ENCODE peak calls at places on chromosomes 3 and 15, in six cellular contexts. V is upper lobe of left lung, O is body of pancreas, A is GM12878, Q is adrenal gland, K is HepG2. Z is an unnamed sample.
A peak's percentile ranks its signal among the peaks of the same experiment; 100 is the strongest.

GRCh38 chr15:92811514-92811913 is 88.6 kb upstream of the CHD2 start:
- DNase-seq in K (peak; percentile 68), O (peak; percentile 90), A (no peak), Q (no peak), V (peak; percentile 67), Z (no peak)

GRCh38 chr15:89206908-89207331 is 14.5 kb downstream of the RLBP1 start:
- DNase-seq in O (peak; percentile 80), V (peak; percentile 85), A (no peak), Q (peak; percentile 80), K (peak; percentile 56), Z (peak; percentile 82)

GRCh38 chr15:81940467-81941451 is 105.1 kb downstream of the MEX3B start:
- DNase-seq in V (no peak), Q (no peak), A (no peak), O (no peak), K (no peak), Z (peak; percentile 17)

GRCh38 chr15:55526559-55527036 is 18.6 kb upstream of the DNAAF4 start:
- DNase-seq in A (no peak), O (peak; percentile 43), Q (peak; percentile 51), K (peak; percentile 63), V (peak; percentile 39), Z (peak; percentile 72)

GRCh38 chr15:41609123-41609522 is 50.1 kb downstream of the TYRO3 start:
- DNase-seq in A (no peak), O (no peak), V (no peak), K (no peak), Q (no peak), Z (no peak)

GRCh38 chr15:48499978-48500377 is 145.5 kb downstream of the FBN1 start:
- DNase-seq in V (no peak), A (no peak), K (no peak), Q (no peak), O (no peak), Z (no peak)

GRCh38 chr15:99118258-99118632 is 13.4 kb downstream of the SYNM start:
- DNase-seq in V (no peak), Q (no peak), K (no peak), A (no peak), O (no peak), Z (no peak)

GRCh38 chr3:147159141-147159540 is 247.2 kb downstream of the ZIC4 start:
- DNase-seq in V (no peak), Q (no peak), A (no peak), O (no peak), K (no peak), Z (no peak)

GRCh38 chr3:88440701-88441100 is 290.9 kb downstream of the C3orf38 start:
- DNase-seq in V (no peak), A (no peak), Q (no peak), K (no peak), O (no peak), Z (no peak)

GRCh38 chr3:124770341-124771082 is 40.3 kb downstream of the UMPS start:
- DNase-seq in A (no peak), V (no peak), K (no peak), O (no peak), Q (no peak), Z (peak; percentile 35)

GRCh38 chr3:129975332-129976090 is 991 bp downstream of the TRH start:
- DNase-seq in V (peak; percentile 31), O (peak; percentile 16), A (no peak), Q (peak; percentile 5), K (no peak), Z (no peak)

GRCh38 chr3:112984485-112984884 is 6.3 kb upstream of the GTPBP8 start:
- DNase-seq in K (peak; percentile 7), Q (peak; percentile 19), V (no peak), O (no peak), A (no peak), Z (peak; percentile 29)

GRCh38 chr3:119331661-119332060 is 37.5 kb downstream of the ARHGAP31 start:
- DNase-seq in A (no peak), V (no peak), O (no peak), K (no peak), Q (no peak), Z (no peak)

GRCh38 chr3:178246004-178246403 is 290.2 kb upstream of the KCNMB2 start:
- DNase-seq in A (no peak), O (no peak), V (no peak), K (no peak), Q (no peak), Z (no peak)

GRCh38 chr15:53644681-53645080 is 114.8 kb downstream of the WDR72 start:
- DNase-seq in V (no peak), K (no peak), A (no peak), O (no peak), Q (no peak), Z (no peak)

GRCh38 chr3:120157113-120157512 is 62.9 kb upstream of the GSK3B start:
- DNase-seq in A (no peak), V (no peak), K (no peak), O (no peak), Q (no peak), Z (no peak)

GRCh38 chr15:56456229-56456628 is 8.7 kb downstream of the MNS1 start:
- DNase-seq in Q (no peak), V (no peak), A (no peak), O (no peak), K (no peak), Z (no peak)

GRCh38 chr3:121431717-121432517 is 113.9 kb downstream of the POLQ start:
- DNase-seq in A (peak; percentile 62), Q (peak; percentile 14), K (peak; percentile 35), O (peak; percentile 35), V (peak; percentile 31), Z (peak; percentile 37)

GRCh38 chr15:89806565-89807550 is 7.8 kb downstream of the ANPEP start:
- DNase-seq in K (peak; percentile 92), A (no peak), V (no peak), O (peak; percentile 96), Q (no peak), Z (no peak)

GRCh38 chr15:100053476-100054121 is 288.2 kb downstream of the ADAMTS17 start:
- DNase-seq in K (no peak), O (no peak), V (no peak), A (no peak), Q (peak; percentile 10), Z (no peak)

GRCh38 chr3:83039422-83039821 is 1278.0 kb upstream of the GBE1 start:
- DNase-seq in V (no peak), A (no peak), K (no peak), O (no peak), Q (no peak), Z (no peak)

GRCh38 chr3:72299321-72299802 is 514.4 kb upstream of the PROK2 start:
- DNase-seq in Q (peak; percentile 49), A (no peak), K (no peak), V (peak; percentile 46), O (peak; percentile 17), Z (no peak)

GRCh38 chr3:52372822-52373504 is 56.8 kb downstream of the DNAH1 start:
- DNase-seq in A (no peak), V (peak; percentile 28), K (no peak), O (no peak), Q (no peak), Z (peak; percentile 31)

GRCh38 chr15:57385923-57386390 is 9.7 kb downstream of the CGNL1 start:
- DNase-seq in Q (no peak), K (no peak), V (no peak), O (no peak), A (no peak), Z (no peak)

GRCh38 chr3:29777869-29778268 is 497.0 kb downstream of the RBMS3 start:
- DNase-seq in V (no peak), O (no peak), Q (no peak), A (no peak), K (no peak), Z (no peak)
- TF ChIP-seq POLR2A in V (no peak), O (no peak), Q (no peak), A (no peak), K (no peak), Z (no peak)

GRCh38 chr3:43998841-43999805 is 242.6 kb upstream of the TOPAZ1 start:
- DNase-seq in V (no peak), A (no peak), O (no peak), Q (no peak), K (no peak), Z (peak; percentile 43)
- TF ChIP-seq POLR2A in V (no peak), A (peak; percentile 83), O (no peak), Q (no peak), K (no peak), Z (no peak)

DNA sequence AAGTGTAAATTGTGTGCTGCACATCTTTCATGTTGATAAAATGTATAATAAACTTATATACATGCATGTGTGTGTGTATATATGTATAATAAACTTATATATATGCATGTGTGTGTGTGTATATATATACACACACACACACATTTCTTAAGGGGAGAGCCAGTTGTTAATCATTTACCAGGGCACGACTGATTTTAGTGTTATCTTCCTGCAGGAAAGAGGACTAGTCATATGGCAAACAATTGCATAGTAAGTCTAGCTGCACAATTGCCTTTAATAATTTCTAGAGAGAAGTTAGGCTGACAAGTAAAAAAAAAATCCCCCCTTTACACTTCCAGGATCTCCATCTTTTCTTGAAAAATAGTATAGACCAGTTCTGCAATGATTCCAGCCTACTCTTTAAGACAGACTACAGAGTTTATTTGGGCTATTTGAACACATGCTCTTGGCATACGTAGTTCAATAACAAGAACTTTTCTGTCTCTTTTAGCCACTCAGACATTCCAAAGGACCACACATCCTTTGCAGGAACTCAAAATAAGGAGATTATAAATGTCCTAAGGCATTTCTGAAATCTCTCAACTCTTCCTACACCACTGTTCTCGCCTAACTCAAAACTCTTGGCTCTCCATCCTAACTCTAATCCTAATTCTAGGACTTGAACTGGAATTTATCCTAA is 163.6 kb upstream of the SETMAR start:
- DNase-seq in A (no peak), K (peak; percentile 79), Q (no peak), V (no peak), O (no peak), Z (no peak)
- TF ChIP-seq POLR2A in A (no peak), K (no peak), Q (no peak), V (no peak), O (no peak), Z (no peak)

GRCh38 chr3:100902572-100902971 is 90.6 kb downstream of the ABI3BP start:
- DNase-seq in O (no peak), Q (no peak), V (no peak), A (no peak), K (no peak), Z (no peak)

GRCh38 chr3:100896994-100897393 is 96.2 kb downstream of the ABI3BP start:
- DNase-seq in K (no peak), V (no peak), A (no peak), O (no peak), Q (no peak), Z (no peak)

GRCh38 chr3:100893590-100893989 is 99.6 kb downstream of the ABI3BP start:
- DNase-seq in Q (peak; percentile 48), A (no peak), V (no peak), K (peak; percentile 3), O (no peak), Z (no peak)

GRCh38 chr3:100900671-100901070 is 92.5 kb downstream of the ABI3BP start:
- DNase-seq in A (no peak), K (no peak), V (no peak), Q (no peak), O (no peak), Z (no peak)

DNA sequence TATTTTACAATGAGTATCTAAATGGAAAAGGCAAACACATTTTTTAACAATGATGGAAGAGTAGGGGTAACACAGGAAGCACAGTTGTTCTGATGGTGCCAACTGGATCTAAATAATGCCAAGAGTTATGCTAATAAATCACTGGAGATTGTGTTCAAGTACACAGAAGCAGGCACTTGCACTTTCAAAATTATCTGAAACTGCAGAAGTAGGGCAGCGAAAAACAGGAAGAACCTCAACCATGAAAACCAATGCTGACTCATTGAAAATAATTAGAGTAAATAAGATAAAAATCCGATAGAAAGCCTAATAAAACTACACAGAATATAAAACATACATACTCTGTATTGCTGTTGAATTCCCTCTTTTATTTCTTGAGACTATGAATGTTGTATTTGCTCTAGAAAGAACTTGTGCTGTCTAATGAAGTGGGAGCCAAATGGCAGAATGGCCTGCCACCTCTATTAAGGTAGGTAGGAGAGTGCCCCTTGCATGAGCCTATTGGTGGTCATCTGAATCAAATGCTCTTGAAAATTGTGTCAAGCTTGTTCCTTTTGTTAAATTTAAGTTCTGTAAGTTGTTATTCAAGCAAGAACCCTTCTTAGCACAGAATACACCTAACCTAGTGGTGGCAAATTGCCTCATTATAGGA is 93.7 kb downstream of the ABI3BP start:
- DNase-seq in K (no peak), O (no peak), A (peak; percentile 28), V (no peak), Q (no peak), Z (no peak)
- TF ChIP-seq POLR2A in K (no peak), O (no peak), A (no peak), V (no peak), Q (no peak), Z (no peak)

Z was measured in erythroblast.